ENCODE peak calls at places on chromosomes 3 and 15, in four cellular contexts. W is T-helper 2 cell, B is suprapubic skin, H is NCI-H2171. S is an unnamed sample.

GRCh38 chr15:40115670-40116093 is 7.0 kb upstream of the BMF start:
- DNase-seq in W (no peak), B (peak; percentile 71), H (no peak), S (no peak)

GRCh38 chr15:61598655-61599054 is 369.6 kb upstream of the RORA start:
- DNase-seq in W (no peak), B (no peak), H (peak; percentile 78), S (no peak)

GRCh38 chr3:62462790-62463186 is 89.4 kb upstream of the FEZF2 start:
- DNase-seq in W (no peak), B (no peak), H (no peak), S (no peak)

GRCh38 chr15:70504305-70504951 is 258.9 kb downstream of the UACA start:
- DNase-seq in W (no peak), B (no peak), H (no peak), S (no peak)

GRCh38 chr3:126057936-126058335 is 26.0 kb downstream of the SLC41A3 start:
- DNase-seq in W (no peak), B (no peak), H (no peak), S (no peak)

GRCh38 chr3:49712631-49713317 is 6.7 kb downstream of the AMIGO3 start:
- DNase-seq in W (no peak), B (no peak), H (no peak), S (no peak)

GRCh38 chr15:66720206-66721010 is 18.4 kb downstream of the SMAD6 start:
- DNase-seq in W (no peak), B (no peak), H (no peak), S (no peak)

GRCh38 chr3:99325407-99325806 is 313.0 kb upstream of the COL8A1 start:
- DNase-seq in W (no peak), B (no peak), H (no peak), S (no peak)

GRCh38 chr15:80403712-80404056 is 498 bp upstream of the ARNT2 start:
- DNase-seq in W (no peak), B (no peak), H (peak; percentile 39), S (no peak)

S was measured in NCI-H1694 treated with DMSO at 0.1 percent for 48 hours.